ENCODE peak calls at places on chromosomes 16 and 17, in four cellular contexts. B is Ammon's horn, J is left ventricle myocardium inferior, X is GM04504. L is an unnamed sample.

GRCh38 chr16:87303962-87304521 is 13.2 kb downstream of the C16orf95 start:
- DNase-seq in B (no peak), J (no peak), X (no peak), L (no peak)

GRCh38 chr17:37737971-37738370 is 6.9 kb downstream of the HNF1B start:
- DNase-seq in B (no peak), J (no peak), X (no peak), L (no peak)

GRCh38 chr17:17669851-17670232 is 11.4 kb upstream of the RAI1 start:
- DNase-seq in B (no peak), J (no peak), X (no peak), L (no peak)

GRCh38 chr17:42337442-42337841 is 49.1 kb downstream of the STAT5A start:
- DNase-seq in B (no peak), J (no peak), X (peak; percentile 95), L (no peak)

GRCh38 chr17:43758086-43758485 is 505 bp downstream of the SOST start:
- DNase-seq in B (no peak), J (no peak), X (no peak), L (no peak)

GRCh38 chr17:71375948-71376347 is 744.9 kb upstream of the SOX9 start:
- DNase-seq in B (no peak), J (no peak), X (no peak), L (no peak)

GRCh38 chr16:12395266-12395665 is 408.4 kb downstream of the CPPED1 start:
- DNase-seq in B (no peak), J (no peak), X (no peak), L (no peak)

GRCh38 chr16:85526132-85526731 is 86.9 kb upstream of the GSE1 start:
- DNase-seq in B (no peak), J (no peak), X (no peak), L (no peak)

GRCh38 chr16:2174396-2175131 is 19.0 kb downstream of the TRAF7 start:
- DNase-seq in B (no peak), J (no peak), X (no peak), L (peak; percentile 34)

GRCh38 chr16:22624759-22625533 is 114.3 kb downstream of the NPIPB5 start:
- DNase-seq in B (no peak), J (no peak), X (no peak), L (no peak)

GRCh38 chr17:30476726-30477082 is 504 bp upstream of the GOSR1 start:
- DNase-seq in B (peak; percentile 28), J (no peak), X (no peak), L (no peak)

GRCh38 chr16:86277236-86277635 is 233.1 kb upstream of the FOXF1 start:
- DNase-seq in B (no peak), J (no peak), X (no peak), L (no peak)

GRCh38 chr17:9645858-9646555 is 690 bp downstream of the USP43 start:
- DNase-seq in B (peak; percentile 22), J (peak; percentile 24), X (no peak), L (no peak)

GRCh38 chr17:67160791-67161190 is 84.2 kb downstream of the HELZ start:
- DNase-seq in B (no peak), J (no peak), X (no peak), L (no peak)

GRCh38 chr16:67349172-67349571 is 22.6 kb downstream of the LRRC36 start:
- DNase-seq in B (no peak), J (no peak), X (no peak), L (no peak)

GRCh38 chr16:82067042-82067809 is 32.2 kb downstream of the HSD17B2 start:
- DNase-seq in B (no peak), J (no peak), X (no peak), L (no peak)

GRCh38 chr16:11857161-11857560 is 5.8 kb upstream of the RSL1D1 start:
- DNase-seq in B (no peak), J (no peak), X (peak; percentile 23), L (no peak)

GRCh38 chr17:74199306-74200092 is 4.0 kb upstream of the RPL38 start:
- DNase-seq in B (peak; percentile 74), J (peak; percentile 51), X (no peak), L (peak; percentile 19)

GRCh38 chr16:29719063-29719462 is 26.7 kb downstream of the C16orf54 start:
- DNase-seq in B (no peak), J (no peak), X (no peak), L (no peak)

GRCh38 chr16:8370374-8371015 is 219.8 kb downstream of the TMEM114 start:
- DNase-seq in B (peak; percentile 25), J (no peak), X (no peak), L (no peak)

GRCh38 chr17:58049533-58049932 is 33.7 kb upstream of the DYNLL2 start:
- DNase-seq in B (no peak), J (no peak), X (no peak), L (no peak)

GRCh38 chr16:2473425-2473926 is 1.5 kb upstream of the TBC1D24 start:
- DNase-seq in B (no peak), J (no peak), X (no peak), L (peak; percentile 30)

GRCh38 chr16:86508947-86509758 is 1.2 kb upstream of the FOXF1 start:
- DNase-seq in B (no peak), J (peak; percentile 53), X (no peak), L (no peak)

GRCh38 chr16:678209-678857 is 1.9 kb upstream of the STUB1 start:
- DNase-seq in B (no peak), J (no peak), X (no peak), L (no peak)

GRCh38 chr17:35588196-35588920 is 1.2 kb downstream of the AP2B1 start:
- DNase-seq in B (no peak), J (no peak), X (no peak), L (no peak)

GRCh38 chr16:51831595-51832352 is 680.7 kb upstream of the SALL1 start:
- DNase-seq in B (no peak), J (no peak), X (no peak), L (no peak)

GRCh38 chr16:77775911-77776909 is 12.2 kb upstream of the VAT1L start:
- DNase-seq in B (peak; percentile 28), J (no peak), X (no peak), L (no peak)

L was measured in COR-L47.